ENCODE peak calls at places on chromosomes 11 and 22, in nine cellular contexts. X is adrenal gland, P is endodermal cell, A is PC-3, U is GM23338, N is mesenchymal stem cell, K is pancreas, C is body of pancreas, L is right cardiac atrium. B is an unnamed sample.

GRCh38 chr22:21623402-21623970 is 6.3 kb downstream of the YDJC start:
- DNase-seq in N (no peak), L (no peak), A (no peak), U (no peak), C (no peak), P (no peak), K (no peak), X (no peak), B (no peak)

GRCh38 chr11:77710358-77710757 is 72.8 kb upstream of the CLNS1A start:
- DNase-seq in U (no peak), X (no peak), C (no peak), K (no peak), L (no peak), N (peak; percentile 21), P (no peak), A (peak; percentile 64), B (no peak)

GRCh38 chr11:15374418-15374817 is 259.7 kb downstream of the INSC start:
- DNase-seq in L (no peak), X (no peak), K (no peak), P (no peak), N (no peak), U (no peak), C (no peak), A (no peak), B (no peak)

GRCh38 chr11:34157163-34157562 is 51.7 kb downstream of the NAT10 start:
- DNase-seq in U (no peak), K (no peak), C (peak; percentile 24), L (peak; percentile 77), A (no peak), N (no peak), X (peak; percentile 65), P (no peak), B (no peak)

GRCh38 chr11:59152312-59152967 is 9.8 kb downstream of the FAM111A start:
- DNase-seq in A (no peak), U (no peak), X (no peak), P (no peak), C (no peak), L (no peak), N (no peak), K (no peak), B (no peak)

GRCh38 chr11:34585870-34586654 is 34.8 kb upstream of the EHF start:
- DNase-seq in P (no peak), X (no peak), K (no peak), L (no peak), N (peak; percentile 56), C (no peak), U (peak; percentile 77), A (peak; percentile 84), B (no peak)

GRCh38 chr22:43792905-43793304 is 19.2 kb downstream of the EFCAB6 start:
- DNase-seq in P (no peak), N (no peak), C (no peak), U (no peak), A (no peak), K (no peak), X (no peak), L (no peak), B (no peak)

GRCh38 chr11:46112961-46113617 is 8.2 kb downstream of the PHF21A start:
- DNase-seq in N (peak; percentile 71), U (peak; percentile 93), L (no peak), P (no peak), X (no peak), C (peak; percentile 46), K (peak; percentile 31), A (peak; percentile 60), B (peak; percentile 30)

GRCh38 chr11:4539603-4540219 is 5.3 kb upstream of the OR52M1 start:
- DNase-seq in P (peak; percentile 81), N (peak; percentile 39), U (peak; percentile 64), L (peak; percentile 60), K (peak; percentile 59), A (peak; percentile 63), C (peak; percentile 71), X (peak; percentile 71), B (peak; percentile 11)

GRCh38 chr11:78166832-78167469 is 21.5 kb downstream of the KCTD21 start:
- DNase-seq in X (no peak), C (no peak), P (no peak), N (no peak), U (no peak), K (no peak), A (no peak), L (no peak), B (no peak)

DNA sequence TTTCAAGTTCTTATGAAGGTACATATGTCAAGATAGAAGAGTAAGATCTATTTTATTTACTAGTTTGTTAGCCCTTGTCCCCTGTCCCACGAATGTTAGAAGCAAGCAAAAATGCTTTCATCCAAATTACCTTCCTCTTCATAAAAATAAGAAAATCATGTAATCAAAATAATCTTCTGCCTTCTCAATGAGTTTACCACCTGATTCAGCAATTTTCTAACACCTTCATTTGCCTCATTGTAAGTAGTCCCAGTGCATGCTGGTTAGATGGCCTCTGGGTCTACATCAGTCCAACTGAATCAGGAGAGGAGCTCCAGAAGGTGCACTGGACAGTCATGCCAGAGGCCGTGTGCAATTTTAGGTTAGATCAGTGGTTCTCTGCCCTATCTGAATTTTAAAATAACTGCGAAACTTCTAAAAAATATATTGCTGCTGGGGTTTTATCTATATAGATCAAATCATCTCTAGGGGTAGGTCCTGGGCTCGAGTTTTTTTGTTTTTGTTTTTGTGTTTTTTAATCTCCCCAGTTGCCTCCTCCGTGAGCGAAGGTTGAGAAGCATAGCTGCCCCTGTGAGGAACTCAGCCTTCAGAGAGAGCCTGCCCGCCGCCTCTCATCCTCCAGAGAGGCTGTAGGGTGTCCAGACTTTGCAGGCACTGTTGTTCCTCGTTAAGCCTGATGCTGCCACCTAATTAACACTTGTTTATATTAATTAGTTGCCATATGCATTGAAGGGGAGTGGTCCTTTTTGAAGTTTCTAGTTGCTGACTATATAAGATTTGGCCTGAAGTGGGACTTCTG is 32.2 kb downstream of the C22orf31 start:
- DNase-seq in N (no peak), C (no peak), K (no peak), X (no peak), P (no peak), L (no peak), U (no peak), A (no peak), B (no peak)
- H3K4me1 ChIP-seq in N (peaks cover 24% of the 10 kb centered on the region), C (peaks cover 54% of the 10 kb centered on the region), K (peaks cover 16% of the 10 kb centered on the region), X (peaks cover 33% of the 10 kb centered on the region), P (peaks cover 19% of the 10 kb centered on the region), L (peaks cover 4% of the 10 kb centered on the region), U (peaks cover 34% of the 10 kb centered on the region), A (peaks cover 30% of the 10 kb centered on the region), B (peaks cover 14% of the 10 kb centered on the region)

GRCh38 chr11:57647368-57647767 is 2.3 kb downstream of the YPEL4 start:
- DNase-seq in N (no peak), X (no peak), C (no peak), U (peak; percentile 59), L (no peak), P (peak; percentile 76), K (no peak), A (no peak), B (no peak)
- H3K4me3 ChIP-seq in N (peak overlapping the region; percentile 83), X (no peak overlapping the region), C (no peak overlapping the region), U (peak overlapping the region; percentile 73), L (no peak overlapping the region), P (peak overlapping the region; percentile 15), K (no peak overlapping the region), A (no peak overlapping the region), B (no peak overlapping the region)

GRCh38 chr11:120912504-120912903 is 111.4 kb upstream of the TBCEL start:
- DNase-seq in U (peak; percentile 77), X (no peak), L (no peak), K (no peak), A (peak; percentile 60), N (peak; percentile 33), P (no peak), C (no peak), B (no peak)
- H3K27me3 ChIP-seq in U (no peaks in the 10 kb centered on the region), X (no peaks in the 10 kb centered on the region), L (no peaks in the 10 kb centered on the region), K (no peaks in the 10 kb centered on the region), A (peaks cover 54% of the 10 kb centered on the region), N (peaks cover 50% of the 10 kb centered on the region), P (no peaks in the 10 kb centered on the region), C (no peaks in the 10 kb centered on the region), B (no peaks in the 10 kb centered on the region)

GRCh38 chr22:30296324-30296723 is 7.0 kb upstream of the CASTOR1 start:
- DNase-seq in K (no peak), N (no peak), C (no peak), A (no peak), L (no peak), P (no peak), U (no peak), X (no peak), B (no peak)

GRCh38 chr22:30295576-30295975 is 6.3 kb upstream of the CASTOR1 start:
- DNase-seq in X (no peak), U (no peak), P (no peak), N (no peak), A (no peak), K (no peak), L (peak; percentile 39), C (no peak), B (no peak)

GRCh38 chr22:30296851-30297250 is 7.5 kb upstream of the CASTOR1 start:
- DNase-seq in K (no peak), C (no peak), X (no peak), P (no peak), N (no peak), A (no peak), U (no peak), L (peak; percentile 3), B (no peak)

GRCh38 chr22:30298005-30298701 is 8.8 kb upstream of the CASTOR1 start:
- DNase-seq in U (no peak), A (peak; percentile 89), L (peak; percentile 16), X (no peak), P (no peak), K (no peak), C (peak; percentile 41), N (no peak), B (no peak)

DNA sequence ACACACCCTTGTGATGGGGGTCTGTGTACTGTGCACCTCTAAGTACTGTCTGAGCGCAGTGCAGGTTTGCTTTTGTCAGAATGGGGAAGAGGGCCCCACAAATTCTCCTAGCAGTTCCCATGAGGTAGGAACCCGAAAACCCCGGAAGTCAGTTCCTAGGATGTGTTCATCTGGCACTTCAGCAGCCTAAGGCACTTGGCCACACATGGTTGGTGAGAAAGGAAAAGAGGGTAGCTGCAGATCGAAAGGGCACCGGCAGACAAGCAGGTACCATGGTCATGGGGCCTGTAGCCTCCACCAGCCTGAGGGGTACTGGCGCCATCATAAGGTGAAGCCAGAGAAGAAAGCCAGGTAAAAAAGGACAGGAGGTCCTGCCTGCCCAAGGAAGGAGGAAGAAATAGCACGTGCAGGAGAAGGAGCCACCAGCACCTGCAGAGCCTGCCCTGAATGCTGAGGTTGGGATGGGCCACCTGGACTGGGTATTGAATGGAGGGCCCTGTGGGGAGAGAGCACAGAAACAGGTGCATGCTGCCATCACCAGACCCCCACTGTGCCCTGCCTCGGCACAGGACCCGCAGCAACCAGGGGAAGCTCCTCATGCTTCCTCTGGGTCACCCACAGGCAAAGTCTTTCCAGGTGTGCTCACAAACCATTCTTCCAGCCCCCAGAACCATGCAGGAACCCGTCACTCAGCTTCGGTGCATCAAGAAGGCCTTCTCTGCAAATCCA is 8.1 kb upstream of the CASTOR1 start:
- DNase-seq in P (no peak), C (no peak), A (no peak), X (no peak), N (no peak), K (no peak), L (no peak), U (no peak), B (no peak)
- H3K4me1 ChIP-seq in P (no peaks in the 10 kb centered on the region), C (peaks cover 20% of the 10 kb centered on the region), A (peaks cover 31% of the 10 kb centered on the region), X (peaks cover 24% of the 10 kb centered on the region), N (peaks cover 14% of the 10 kb centered on the region), K (no peaks in the 10 kb centered on the region), L (peaks cover 11% of the 10 kb centered on the region), U (no peaks in the 10 kb centered on the region), B (peaks cover 14% of the 10 kb centered on the region)

DNA sequence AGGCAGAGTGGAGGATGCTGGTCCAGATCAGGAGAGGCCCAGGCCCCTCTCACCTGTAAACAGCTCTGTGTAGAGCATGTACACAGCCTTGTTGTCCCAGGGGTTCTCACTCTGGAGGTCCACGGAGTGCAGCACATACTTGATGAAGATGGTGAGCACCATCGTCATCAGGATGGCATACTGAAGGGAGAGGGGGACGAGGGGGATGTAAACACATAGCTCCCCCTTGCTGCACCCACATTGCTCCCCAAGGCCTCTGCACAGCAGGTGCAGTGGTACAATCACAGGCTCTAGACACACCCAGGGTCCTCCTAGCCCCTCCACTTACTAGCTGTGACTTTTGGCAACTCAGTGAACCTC is 2.9 kb downstream of the SYVN1 start:
- DNase-seq in X (peak; percentile 48), N (no peak), U (no peak), C (no peak), K (no peak), L (no peak), P (no peak), A (no peak), B (no peak)
- H3K4me3 ChIP-seq in X (no peak overlapping the region), N (no peak overlapping the region), U (no peak overlapping the region), C (no peak overlapping the region), K (no peak overlapping the region), L (no peak overlapping the region), P (no peak overlapping the region), A (no peak overlapping the region), B (no peak overlapping the region)